ENCODE peak calls at places on chromosomes 16 and 17, in ten cellular contexts. S is stimulated activated CD4-positive, alpha-beta T cell treated with anti-CD3 and anti-CD28 coated beads, Interleukin-1b, Interleukin-23, amount 100 ng/mL, for 24 hours; V is AG04450; P is T-helper 2 cell; N is heart left ventricle; O is spleen; A is AG20443; K is T-helper 17 cell; F is right lobe of liver; G is NCI-H774. U is an unnamed sample.

GRCh38 chr16:17343028-17343427 is 127.7 kb downstream of the XYLT1 start:
- DNase-seq in K (no peak), N (no peak), S (no peak), V (no peak), O (peak), P (no peak), G (no peak), A (no peak), F (no peak), U (no peak)

GRCh38 chr17:74480290-74480689 is 13.9 kb downstream of the CD300A start:
- DNase-seq in P (no peak), G (no peak), A (no peak), S (no peak), K (no peak), O (no peak), N (no peak), V (no peak), F (no peak), U (no peak)

GRCh38 chr17:41583137-41584127 is 3.3 kb downstream of the KRT14 start:
- DNase-seq in N (no peak), V (no peak), O (no peak), G (no peak), P (no peak), K (no peak), F (no peak), A (no peak), S (no peak), U (no peak)

GRCh38 chr16:13937411-13937810 is 17.5 kb downstream of the ERCC4 start:
- DNase-seq in V (no peak), O (no peak), N (no peak), G (no peak), P (no peak), A (no peak), F (no peak), S (no peak), K (no peak), U (no peak)

GRCh38 chr17:78241277-78242023 is 10.0 kb downstream of the TMEM235 start:
- DNase-seq in G (peak), K (no peak), O (no peak), F (no peak), A (peak), N (no peak), S (no peak), V (peak), P (no peak), U (peak)

GRCh38 chr17:33002245-33002644 is 10.6 kb downstream of the SPACA3 start:
- DNase-seq in N (no peak), P (no peak), F (no peak), S (no peak), O (no peak), V (no peak), G (no peak), K (no peak), A (no peak), U (no peak)

GRCh38 chr16:68839831-68840230 is 3.5 kb upstream of the TANGO6 start:
- DNase-seq in K (no peak), O (no peak), N (no peak), P (no peak), F (no peak), V (no peak), G (no peak), A (no peak), S (no peak), U (no peak)

GRCh38 chr17:76540381-76541300 is 797 bp downstream of the PRCD start:
- DNase-seq in N (peak), A (peak), S (no peak), O (peak), G (peak), F (peak), V (peak), K (no peak), P (no peak), U (peak)

GRCh38 chr17:34269969-34270368 is at the start of gene CCL7:
- DNase-seq in A (peak), G (no peak), S (no peak), F (no peak), P (no peak), N (no peak), K (no peak), O (no peak), V (no peak), U (peak)

GRCh38 chr16:28977703-28978641 is 3.4 kb downstream of the SPNS1 start:
- DNase-seq in O (no peak), G (no peak), K (no peak), V (no peak), A (no peak), F (no peak), S (no peak), P (no peak), N (no peak), U (no peak)

GRCh38 chr17:4738136-4739121 is 1.2 kb upstream of the ZMYND15 start:
- DNase-seq in V (no peak), G (no peak), N (no peak), K (peak), O (peak), S (no peak), A (no peak), P (no peak), F (no peak), U (no peak)

GRCh38 chr17:29111816-29112499 is 68.2 kb downstream of the MYO18A start:
- DNase-seq in N (peak), O (peak), K (peak), S (peak), F (peak), V (no peak), A (peak), P (peak), G (peak), U (peak)

GRCh38 chr17:82845163-82845807 is 5.5 kb upstream of the ZNF750 start:
- DNase-seq in F (peak), O (peak), G (no peak), N (peak), P (no peak), V (no peak), K (no peak), S (no peak), A (no peak), U (no peak)

GRCh38 chr17:65085397-65085796 is 28.9 kb upstream of the GNA13 start:
- DNase-seq in V (no peak), K (no peak), S (no peak), O (no peak), P (no peak), F (no peak), A (no peak), G (no peak), N (no peak), U (no peak)

GRCh38 chr16:67555795-67556212 is 6.5 kb upstream of the CTCF start:
- DNase-seq in A (peak), N (no peak), V (no peak), O (no peak), K (no peak), G (no peak), F (no peak), S (no peak), P (no peak), U (peak)

GRCh38 chr17:49914096-49914490 is 54.9 kb upstream of the DLX4 start:
- DNase-seq in G (no peak), F (no peak), O (no peak), P (no peak), V (no peak), N (no peak), A (no peak), K (no peak), S (no peak), U (no peak)

GRCh38 chr17:48024149-48025039 is 13.2 kb downstream of the COPZ2 start:
- DNase-seq in G (peak), O (peak), P (no peak), V (no peak), K (no peak), F (peak), N (peak), S (no peak), A (peak), U (peak)

GRCh38 chr16:86079185-86079885 is 180.4 kb downstream of the IRF8 start:
- DNase-seq in N (no peak), G (no peak), A (no peak), S (no peak), F (peak), K (no peak), V (no peak), O (peak), P (no peak), U (no peak)

GRCh38 chr16:56372938-56373337 is 52.4 kb downstream of the AMFR start:
- DNase-seq in K (no peak), V (no peak), A (no peak), S (no peak), P (no peak), G (no peak), N (no peak), O (no peak), F (no peak), U (no peak)

GRCh38 chr16:56191807-56192643 is 736 bp downstream of the GNAO1 start:
- DNase-seq in K (no peak), N (no peak), G (no peak), F (no peak), O (peak), S (no peak), A (no peak), V (no peak), P (no peak), U (peak)

GRCh38 chr17:49928826-49929475 is 40.0 kb upstream of the DLX4 start:
- DNase-seq in F (no peak), O (no peak), P (no peak), K (no peak), S (no peak), N (no peak), G (no peak), A (peak), V (no peak), U (peak)

GRCh38 chr17:70906808-70907207 is 737.5 kb downstream of the KCNJ2 start:
- DNase-seq in V (no peak), N (no peak), G (no peak), F (no peak), P (no peak), A (peak), O (no peak), S (no peak), K (no peak), U (no peak)

GRCh38 chr17:32927724-32928526 is at the start of gene TMEM98:
- DNase-seq in N (peak), G (no peak), K (no peak), S (no peak), F (peak), O (no peak), P (no peak), A (peak), V (no peak), U (peak)

GRCh38 chr17:3867106-3867505 is 21.1 kb upstream of the NCBP3 start:
- DNase-seq in K (no peak), P (no peak), S (no peak), A (no peak), G (no peak), N (no peak), V (no peak), O (no peak), F (no peak), U (no peak)

GRCh38 chr17:67221062-67221998 is 23.7 kb downstream of the HELZ start:
- DNase-seq in N (peak), A (peak), K (peak), P (no peak), F (no peak), V (no peak), G (no peak), S (no peak), O (no peak), U (peak)

GRCh38 chr16:63289834-63290460 is 1253.7 kb upstream of the CDH8 start:
- DNase-seq in P (no peak), S (no peak), F (no peak), V (no peak), O (peak), A (peak), K (no peak), G (peak), N (peak), U (no peak)

GRCh38 chr17:8122923-8123694 is 797 bp downstream of the HES7 start:
- DNase-seq in O (no peak), P (no peak), F (no peak), A (no peak), G (no peak), N (no peak), K (no peak), S (no peak), V (no peak), U (peak)

GRCh38 chr17:20266806-20267458 is 200.4 kb downstream of the LGALS9B start:
- DNase-seq in G (no peak), S (no peak), A (peak), F (no peak), V (peak), K (no peak), O (no peak), N (no peak), P (no peak), U (peak)

GRCh38 chr17:76547183-76547641 is 7.4 kb downstream of the PRCD start:
- DNase-seq in S (no peak), P (no peak), K (peak), O (peak), N (peak), A (peak), V (no peak), G (no peak), F (no peak), U (peak)

GRCh38 chr16:71630808-71631207 is 4.8 kb downstream of the MARVELD3 start:
- DNase-seq in O (no peak), S (no peak), G (no peak), K (no peak), A (no peak), N (no peak), F (no peak), V (no peak), P (no peak), U (no peak)

GRCh38 chr17:40432864-40433528 is 10.3 kb upstream of the IGFBP4 start:
- DNase-seq in K (no peak), P (no peak), O (peak), N (peak), A (peak), S (no peak), F (no peak), G (no peak), V (no peak), U (peak)

GRCh38 chr16:68385371-68385770 is 62.9 kb downstream of the SMPD3 start:
- DNase-seq in O (peak), S (no peak), A (no peak), N (no peak), G (no peak), F (peak), P (no peak), K (no peak), V (no peak), U (no peak)

GRCh38 chr17:9021158-9021984 is at the start of gene NTN1:
- DNase-seq in O (peak), V (no peak), S (peak), K (peak), P (no peak), G (no peak), A (peak), F (peak), N (peak), U (peak)

GRCh38 chr17:18259621-18260331 is 686 bp upstream of the MIEF2 start:
- DNase-seq in A (no peak), P (no peak), V (no peak), O (no peak), F (no peak), N (no peak), K (no peak), G (no peak), S (no peak), U (peak)

GRCh38 chr17:47240806-47241205 is 12.8 kb upstream of the ITGB3 start:
- DNase-seq in O (no peak), A (no peak), V (no peak), P (no peak), K (no peak), S (no peak), N (no peak), F (no peak), G (no peak), U (no peak)